ENCODE peak calls at places on chromosome 1, in four cellular contexts. P, B, N and A are unnamed samples. For H3K4me1, the result is how much of the 10 kb centered on the place peaks cover.

GRCh38 chr1:208084220-208084619 is 160.0 kb downstream of the PLXNA2 start:
- DNase-seq in P (no peak), B (no peak), N (no peak), A (no peak)

GRCh38 chr1:167648252-167648849 is 18.3 kb downstream of the RCSD1 start:
- DNase-seq in P (no peak), B (no peak), N (no peak), A (no peak)

GRCh38 chr1:25096307-25097150 is 135.8 kb downstream of the SYF2 start:
- DNase-seq in P (no peak), B (no peak), N (no peak), A (no peak)

GRCh38 chr1:183234660-183235476 is 48.8 kb downstream of the LAMC2 start:
- DNase-seq in P (peak), B (peak), N (peak), A (peak)

GRCh38 chr1:201602413-201603265 is 63.7 kb downstream of the NAV1 start:
- DNase-seq in P (no peak), B (peak), N (no peak), A (peak)

GRCh38 chr1:93629101-93630059 is 52.3 kb downstream of the BCAR3 start:
- DNase-seq in P (peak), B (peak), N (no peak), A (peak)

GRCh38 chr1:111406325-111406768 is 21.2 kb downstream of the OVGP1 start:
- DNase-seq in P (no peak), B (no peak), N (peak), A (peak)

GRCh38 chr1:154767315-154768240 is 102.5 kb downstream of the KCNN3 start:
- DNase-seq in P (peak), B (no peak), N (no peak), A (no peak)

GRCh38 chr1:12525311-12526181 is 92.5 kb downstream of the DHRS3 start:
- DNase-seq in P (peak), B (no peak), N (no peak), A (peak)

GRCh38 chr1:48071513-48071912 is 74.3 kb upstream of the TRABD2B start:
- DNase-seq in P (no peak), B (no peak), N (no peak), A (no peak)

GRCh38 chr1:39409055-39409816 is 82.2 kb upstream of the BMP8A start:
- DNase-seq in P (peak), B (no peak), N (no peak), A (peak)
- H3K4me1 ChIP-seq in P (under half), B (half or more), N (half or more), A (half or more)

GRCh38 chr1:169794530-169795416 is at the start of gene METTL18:
- DNase-seq in P (peak), B (peak), N (peak), A (peak)
- TF ChIP-seq EP300 in P (no peak), B (no peak), N (no peak), A (no peak)

GRCh38 chr1:18657436-18658179 is 27.0 kb downstream of the PAX7 start:
- DNase-seq in P (no peak), B (no peak), N (no peak), A (no peak)
- H3K4me1 ChIP-seq in P (under half), B (under half), N (under half), A (under half)

GRCh38 chr1:82600314-82600713 is 799.6 kb downstream of the ADGRL2 start:
- DNase-seq in P (no peak), B (no peak), N (no peak), A (no peak)

GRCh38 chr1:82604524-82604923 is 803.8 kb downstream of the ADGRL2 start:
- DNase-seq in P (no peak), B (no peak), N (no peak), A (no peak)

GRCh38 chr1:82597620-82598019 is 796.9 kb downstream of the ADGRL2 start:
- DNase-seq in P (no peak), B (no peak), N (no peak), A (no peak)

GRCh38 chr1:82598816-82599215 is 798.1 kb downstream of the ADGRL2 start:
- DNase-seq in P (no peak), B (no peak), N (no peak), A (no peak)
- TF ChIP-seq EP300 in P (no peak), B (no peak), N (no peak), A (no peak)

GRCh38 chr1:225946082-225946620 is 5.1 kb upstream of the LEFTY2 start:
- DNase-seq in P (no peak), B (no peak), N (no peak), A (no peak)
- H3K4me1 ChIP-seq in P (under half), B (under half), N (under half), A (under half)

GRCh38 chr1:87973901-87974300 is 645.2 kb downstream of the LMO4 start:
- DNase-seq in P (no peak), B (no peak), N (no peak), A (no peak)

GRCh38 chr1:87972818-87973217 is 644.1 kb downstream of the LMO4 start:
- DNase-seq in P (no peak), B (no peak), N (no peak), A (no peak)

GRCh38 chr1:87965193-87965592 is 636.5 kb downstream of the LMO4 start:
- DNase-seq in P (no peak), B (no peak), N (no peak), A (no peak)

GRCh38 chr1:87968259-87968955 is 639.7 kb downstream of the LMO4 start:
- DNase-seq in P (peak), B (no peak), N (no peak), A (peak)

GRCh38 chr1:87969040-87969439 is 640.4 kb downstream of the LMO4 start:
- DNase-seq in P (no peak), B (no peak), N (no peak), A (no peak)
- TF ChIP-seq EP300 in P (no peak), B (no peak), N (no peak), A (no peak)